ENCODE peak calls at places on chromosomes 12 and 14, in nine cellular contexts. One of them, this sample, is unnamed.

GRCh38 chr12:40236357-40236850 is 11.6 kb downstream of the LRRK2 start:
- DNase-seq in K562: no peak
- DNase-seq in GM23338: no peak
- DNase-seq in heart right ventricle: no peak
- DNase-seq in cardiac muscle cell: no peak
- DNase-seq in tibial artery: no peak
- DNase-seq in RWPE1: no peak
- DNase-seq in IMR-90: no peak
- DNase-seq in upper lobe of right lung: no peak
- DNase-seq in this sample: no peak

GRCh38 chr14:72401632-72402428 is 469.6 kb downstream of the RGS6 start:
- DNase-seq in K562: no peak
- DNase-seq in GM23338: no peak
- DNase-seq in heart right ventricle: no peak
- DNase-seq in cardiac muscle cell: no peak
- DNase-seq in tibial artery: no peak
- DNase-seq in RWPE1: no peak
- DNase-seq in IMR-90: no peak
- DNase-seq in upper lobe of right lung: no peak
- DNase-seq in this sample: no peak

GRCh38 chr12:2853626-2854025 is 3.2 kb downstream of the TEX52 start:
- DNase-seq in K562: peak
- DNase-seq in GM23338: peak
- DNase-seq in heart right ventricle: peak
- DNase-seq in cardiac muscle cell: peak
- DNase-seq in tibial artery: peak
- DNase-seq in RWPE1: peak
- DNase-seq in IMR-90: peak
- DNase-seq in upper lobe of right lung: peak
- DNase-seq in this sample: peak

GRCh38 chr12:91685917-91686316 is 459.7 kb downstream of the BTG1 start:
- DNase-seq in K562: no peak
- DNase-seq in GM23338: no peak
- DNase-seq in heart right ventricle: no peak
- DNase-seq in cardiac muscle cell: no peak
- DNase-seq in tibial artery: no peak
- DNase-seq in RWPE1: peak
- DNase-seq in IMR-90: peak
- DNase-seq in upper lobe of right lung: no peak
- DNase-seq in this sample: no peak

GRCh38 chr14:73741386-73741875 is 27.2 kb upstream of the PNMA1 start:
- DNase-seq in K562: peak
- DNase-seq in GM23338: peak
- DNase-seq in heart right ventricle: peak
- DNase-seq in cardiac muscle cell: no peak
- DNase-seq in tibial artery: peak
- DNase-seq in RWPE1: peak
- DNase-seq in IMR-90: peak
- DNase-seq in upper lobe of right lung: peak
- DNase-seq in this sample: no peak

GRCh38 chr12:52181757-52182156 is 10.1 kb downstream of the KRT80 start:
- DNase-seq in K562: no peak
- DNase-seq in GM23338: peak
- DNase-seq in heart right ventricle: no peak
- DNase-seq in cardiac muscle cell: peak
- DNase-seq in tibial artery: no peak
- DNase-seq in RWPE1: peak
- DNase-seq in IMR-90: peak
- DNase-seq in upper lobe of right lung: no peak
- DNase-seq in this sample: no peak

GRCh38 chr14:52314521-52315354 is 626 bp downstream of the PTGER2 start:
- DNase-seq in K562: no peak
- DNase-seq in GM23338: peak
- DNase-seq in heart right ventricle: peak
- DNase-seq in cardiac muscle cell: peak
- DNase-seq in tibial artery: no peak
- DNase-seq in RWPE1: peak
- DNase-seq in IMR-90: peak
- DNase-seq in upper lobe of right lung: peak
- DNase-seq in this sample: no peak

GRCh38 chr12:52715416-52715815 is 12.1 kb upstream of the KRT77 start:
- DNase-seq in K562: peak
- DNase-seq in GM23338: peak
- DNase-seq in heart right ventricle: no peak
- DNase-seq in cardiac muscle cell: no peak
- DNase-seq in tibial artery: no peak
- DNase-seq in RWPE1: no peak
- DNase-seq in IMR-90: no peak
- DNase-seq in upper lobe of right lung: peak
- DNase-seq in this sample: no peak

GRCh38 chr12:78829690-78830089 is 34.9 kb upstream of the SYT1 start:
- DNase-seq in K562: no peak
- DNase-seq in GM23338: no peak
- DNase-seq in heart right ventricle: no peak
- DNase-seq in cardiac muscle cell: no peak
- DNase-seq in tibial artery: no peak
- DNase-seq in RWPE1: no peak
- DNase-seq in IMR-90: no peak
- DNase-seq in upper lobe of right lung: no peak
- DNase-seq in this sample: no peak

GRCh38 chr12:110577717-110578521 is 5.2 kb downstream of the PPTC7 start:
- DNase-seq in K562: peak
- DNase-seq in GM23338: no peak
- DNase-seq in heart right ventricle: no peak
- DNase-seq in cardiac muscle cell: no peak
- DNase-seq in tibial artery: no peak
- DNase-seq in RWPE1: peak
- DNase-seq in IMR-90: peak
- DNase-seq in upper lobe of right lung: no peak
- DNase-seq in this sample: no peak

GRCh38 chr14:50362791-50363733 is 33.6 kb downstream of the CDKL1 start:
- DNase-seq in K562: no peak
- DNase-seq in GM23338: no peak
- DNase-seq in heart right ventricle: no peak
- DNase-seq in cardiac muscle cell: no peak
- DNase-seq in tibial artery: no peak
- DNase-seq in RWPE1: no peak
- DNase-seq in IMR-90: peak
- DNase-seq in upper lobe of right lung: no peak
- DNase-seq in this sample: no peak

GRCh38 chr12:6294533-6295186 is 15.8 kb upstream of the PLEKHG6 start:
- DNase-seq in K562: no peak
- DNase-seq in GM23338: no peak
- DNase-seq in heart right ventricle: no peak
- DNase-seq in cardiac muscle cell: no peak
- DNase-seq in tibial artery: no peak
- DNase-seq in RWPE1: no peak
- DNase-seq in IMR-90: no peak
- DNase-seq in upper lobe of right lung: no peak
- DNase-seq in this sample: no peak

GRCh38 chr14:105919458-105920150 is 393.2 kb downstream of the TMEM121 start:
- DNase-seq in K562: no peak
- DNase-seq in GM23338: no peak
- DNase-seq in heart right ventricle: no peak
- DNase-seq in cardiac muscle cell: no peak
- DNase-seq in tibial artery: peak
- DNase-seq in RWPE1: no peak
- DNase-seq in IMR-90: no peak
- DNase-seq in upper lobe of right lung: peak
- DNase-seq in this sample: no peak

GRCh38 chr14:91286530-91286937 is 42.0 kb upstream of the GPR68 start:
- DNase-seq in K562: peak
- DNase-seq in GM23338: peak
- DNase-seq in heart right ventricle: peak
- DNase-seq in cardiac muscle cell: peak
- DNase-seq in tibial artery: peak
- DNase-seq in RWPE1: peak
- DNase-seq in IMR-90: peak
- DNase-seq in upper lobe of right lung: peak
- DNase-seq in this sample: peak

GRCh38 chr12:182381-182883 is 31.5 kb downstream of the SLC6A12 start:
- DNase-seq in K562: no peak
- DNase-seq in GM23338: no peak
- DNase-seq in heart right ventricle: peak
- DNase-seq in cardiac muscle cell: no peak
- DNase-seq in tibial artery: no peak
- DNase-seq in RWPE1: peak
- DNase-seq in IMR-90: peak
- DNase-seq in upper lobe of right lung: no peak
- DNase-seq in this sample: no peak

GRCh38 chr12:130881046-130881445 is 9.2 kb downstream of the RAN start:
- DNase-seq in K562: no peak
- DNase-seq in GM23338: no peak
- DNase-seq in heart right ventricle: no peak
- DNase-seq in cardiac muscle cell: no peak
- DNase-seq in tibial artery: no peak
- DNase-seq in RWPE1: no peak
- DNase-seq in IMR-90: no peak
- DNase-seq in upper lobe of right lung: no peak
- DNase-seq in this sample: no peak
- H3K27ac ChIP-seq in K562: no peak
- H3K27ac ChIP-seq in GM23338: no peak
- H3K27ac ChIP-seq in heart right ventricle: no peak
- H3K27ac ChIP-seq in cardiac muscle cell: no peak
- H3K27ac ChIP-seq in tibial artery: no peak
- H3K27ac ChIP-seq in RWPE1: no peak
- H3K27ac ChIP-seq in IMR-90: no peak
- H3K27ac ChIP-seq in upper lobe of right lung: no peak
- H3K27ac ChIP-seq in this sample: no peak

GRCh38 chr14:30227871-30228270 is 300.2 kb upstream of the PRKD1 start:
- DNase-seq in K562: no peak
- DNase-seq in GM23338: no peak
- DNase-seq in heart right ventricle: no peak
- DNase-seq in cardiac muscle cell: no peak
- DNase-seq in tibial artery: peak
- DNase-seq in RWPE1: peak
- DNase-seq in IMR-90: peak
- DNase-seq in upper lobe of right lung: no peak
- DNase-seq in this sample: no peak
- H3K27ac ChIP-seq in K562: no peak
- H3K27ac ChIP-seq in GM23338: no peak
- H3K27ac ChIP-seq in heart right ventricle: no peak
- H3K27ac ChIP-seq in cardiac muscle cell: no peak
- H3K27ac ChIP-seq in tibial artery: peak
- H3K27ac ChIP-seq in RWPE1: no peak
- H3K27ac ChIP-seq in IMR-90: peak
- H3K27ac ChIP-seq in upper lobe of right lung: peak
- H3K27ac ChIP-seq in this sample: peak

DNA sequence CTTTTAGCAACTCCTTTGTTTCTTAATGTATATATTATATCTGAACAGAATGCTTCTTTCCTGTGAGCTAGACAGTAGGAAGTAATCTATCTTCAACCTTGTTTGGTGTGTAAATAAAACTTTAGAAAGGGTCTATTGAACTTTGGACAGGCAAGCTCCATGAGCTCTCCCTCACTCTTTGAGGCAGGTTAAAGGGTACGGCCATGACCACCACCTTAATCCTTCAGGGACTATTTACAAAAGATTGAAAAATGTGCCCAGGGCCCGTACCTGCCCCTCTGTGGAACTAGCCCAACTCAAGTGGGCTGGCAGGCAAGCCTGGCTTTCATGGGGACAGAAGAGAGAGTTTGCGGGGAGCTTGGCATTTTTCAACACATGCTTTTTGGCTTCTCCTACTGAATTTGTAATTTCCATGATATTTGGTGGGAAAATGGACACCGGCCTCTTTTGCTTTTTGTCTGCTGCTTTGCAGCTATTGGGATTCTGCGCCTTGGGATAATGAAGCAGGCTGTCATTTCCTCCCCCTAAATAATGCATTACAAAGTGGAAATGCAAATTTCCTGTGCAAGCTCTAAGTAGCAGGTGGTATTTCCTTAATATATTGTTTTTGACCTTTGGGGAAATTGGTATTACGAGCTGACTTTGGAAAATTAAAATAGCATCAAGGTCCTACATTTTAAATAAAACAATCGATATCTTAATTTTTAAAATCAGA is 106.0 kb downstream of the HMGA2 start:
- DNase-seq in K562: no peak
- DNase-seq in GM23338: no peak
- DNase-seq in heart right ventricle: no peak
- DNase-seq in cardiac muscle cell: no peak
- DNase-seq in tibial artery: no peak
- DNase-seq in RWPE1: no peak
- DNase-seq in IMR-90: no peak
- DNase-seq in upper lobe of right lung: no peak
- DNase-seq in this sample: no peak
- H3K27ac ChIP-seq in K562: no peak
- H3K27ac ChIP-seq in GM23338: peak
- H3K27ac ChIP-seq in heart right ventricle: no peak
- H3K27ac ChIP-seq in cardiac muscle cell: no peak
- H3K27ac ChIP-seq in tibial artery: no peak
- H3K27ac ChIP-seq in RWPE1: peak
- H3K27ac ChIP-seq in IMR-90: no peak
- H3K27ac ChIP-seq in upper lobe of right lung: no peak
- H3K27ac ChIP-seq in this sample: no peak

GRCh38 chr12:15154108-15154507 is 67.1 kb downstream of the RERG start:
- DNase-seq in K562: no peak
- DNase-seq in GM23338: no peak
- DNase-seq in heart right ventricle: no peak
- DNase-seq in cardiac muscle cell: no peak
- DNase-seq in tibial artery: no peak
- DNase-seq in RWPE1: no peak
- DNase-seq in IMR-90: no peak
- DNase-seq in upper lobe of right lung: no peak
- DNase-seq in this sample: no peak

GRCh38 chr12:15157200-15157599 is 64.0 kb downstream of the RERG start:
- DNase-seq in K562: no peak
- DNase-seq in GM23338: no peak
- DNase-seq in heart right ventricle: no peak
- DNase-seq in cardiac muscle cell: no peak
- DNase-seq in tibial artery: no peak
- DNase-seq in RWPE1: no peak
- DNase-seq in IMR-90: no peak
- DNase-seq in upper lobe of right lung: no peak
- DNase-seq in this sample: no peak

GRCh38 chr12:15152864-15153263 is 68.4 kb downstream of the RERG start:
- DNase-seq in K562: no peak
- DNase-seq in GM23338: no peak
- DNase-seq in heart right ventricle: no peak
- DNase-seq in cardiac muscle cell: no peak
- DNase-seq in tibial artery: no peak
- DNase-seq in RWPE1: peak
- DNase-seq in IMR-90: peak
- DNase-seq in upper lobe of right lung: no peak
- DNase-seq in this sample: no peak

GRCh38 chr12:15152456-15152855 is 68.8 kb downstream of the RERG start:
- DNase-seq in K562: no peak
- DNase-seq in GM23338: no peak
- DNase-seq in heart right ventricle: no peak
- DNase-seq in cardiac muscle cell: no peak
- DNase-seq in tibial artery: peak
- DNase-seq in RWPE1: no peak
- DNase-seq in IMR-90: no peak
- DNase-seq in upper lobe of right lung: no peak
- DNase-seq in this sample: no peak

DNA sequence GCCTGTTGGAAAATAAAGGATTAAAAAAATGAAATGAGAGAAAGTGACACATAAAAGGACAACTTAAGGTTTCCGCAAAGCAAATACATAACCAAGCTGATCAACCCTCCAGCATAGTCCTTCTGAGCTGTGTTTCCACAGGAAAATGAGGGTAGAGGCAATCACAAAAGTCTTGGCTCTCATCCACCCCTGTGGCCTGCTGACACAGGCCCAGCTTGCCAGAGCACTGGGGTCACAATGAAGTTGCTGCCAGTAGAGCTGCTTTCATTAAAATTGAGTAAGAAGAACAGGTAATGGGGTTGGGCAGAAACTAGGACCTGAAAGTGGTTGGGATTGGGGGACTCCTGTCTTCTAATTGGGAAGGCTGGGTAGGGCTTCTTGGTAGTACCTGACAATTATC is 65.9 kb downstream of the RERG start:
- DNase-seq in K562: no peak
- DNase-seq in GM23338: no peak
- DNase-seq in heart right ventricle: no peak
- DNase-seq in cardiac muscle cell: no peak
- DNase-seq in tibial artery: no peak
- DNase-seq in RWPE1: peak
- DNase-seq in IMR-90: no peak
- DNase-seq in upper lobe of right lung: no peak
- DNase-seq in this sample: no peak
- H3K27ac ChIP-seq in K562: no peak
- H3K27ac ChIP-seq in GM23338: no peak
- H3K27ac ChIP-seq in heart right ventricle: peak
- H3K27ac ChIP-seq in cardiac muscle cell: no peak
- H3K27ac ChIP-seq in tibial artery: peak
- H3K27ac ChIP-seq in RWPE1: peak
- H3K27ac ChIP-seq in IMR-90: no peak
- H3K27ac ChIP-seq in upper lobe of right lung: peak
- H3K27ac ChIP-seq in this sample: peak